ENCODE peak calls at places on chromosomes 13 and 19, in seven cellular contexts. One of them, this sample, is unnamed. For H3K27me3, the result is how much of the 10 kb centered on the place peaks cover.

GRCh38 chr13:21616880-21617279 is 12.9 kb upstream of the MICU2 start:
- DNase-seq in body of pancreas: no peak
- DNase-seq in tibial artery: no peak
- DNase-seq in K562: peak
- DNase-seq in GM23338: no peak
- DNase-seq in fibroblast of lung: no peak
- DNase-seq in transverse colon: peak
- DNase-seq in this sample: no peak

GRCh38 chr19:49879243-49879960 is 1.9 kb downstream of the TBC1D17 start:
- DNase-seq in fibroblast of lung: no peak
- DNase-seq in transverse colon: no peak
- DNase-seq in tibial artery: no peak
- DNase-seq in GM23338: no peak
- DNase-seq in K562: no peak
- DNase-seq in body of pancreas: no peak
- DNase-seq in this sample: no peak

GRCh38 chr13:26721251-26721939 is 39.2 kb downstream of the GPR12 start:
- DNase-seq in fibroblast of lung: no peak
- DNase-seq in body of pancreas: no peak
- DNase-seq in tibial artery: no peak
- DNase-seq in K562: no peak
- DNase-seq in transverse colon: peak
- DNase-seq in GM23338: no peak
- DNase-seq in this sample: peak

GRCh38 chr19:34184880-34185491 is 12.7 kb downstream of the LSM14A start:
- DNase-seq in body of pancreas: no peak
- DNase-seq in fibroblast of lung: peak
- DNase-seq in transverse colon: no peak
- DNase-seq in K562: no peak
- DNase-seq in GM23338: no peak
- DNase-seq in tibial artery: no peak
- DNase-seq in this sample: no peak

GRCh38 chr13:22926176-22927007 is 254.4 kb upstream of the SGCG start:
- DNase-seq in body of pancreas: no peak
- DNase-seq in transverse colon: peak
- DNase-seq in tibial artery: no peak
- DNase-seq in fibroblast of lung: peak
- DNase-seq in K562: peak
- DNase-seq in GM23338: peak
- DNase-seq in this sample: no peak

GRCh38 chr19:30669329-30670010 is 297.3 kb downstream of the ZNF536 start:
- DNase-seq in transverse colon: peak
- DNase-seq in fibroblast of lung: peak
- DNase-seq in K562: peak
- DNase-seq in body of pancreas: peak
- DNase-seq in tibial artery: no peak
- DNase-seq in GM23338: peak
- DNase-seq in this sample: peak

GRCh38 chr19:57282011-57282636 is 1.8 kb downstream of the ZNF460 start:
- DNase-seq in GM23338: no peak
- DNase-seq in fibroblast of lung: no peak
- DNase-seq in K562: no peak
- DNase-seq in tibial artery: no peak
- DNase-seq in body of pancreas: no peak
- DNase-seq in transverse colon: no peak
- DNase-seq in this sample: no peak

GRCh38 chr19:31548941-31549340 is 199.7 kb upstream of the TSHZ3 start:
- DNase-seq in body of pancreas: peak
- DNase-seq in fibroblast of lung: peak
- DNase-seq in tibial artery: no peak
- DNase-seq in transverse colon: no peak
- DNase-seq in GM23338: peak
- DNase-seq in K562: peak
- DNase-seq in this sample: peak

GRCh38 chr19:38839816-38840582 is 8.4 kb upstream of the ECH1 start:
- DNase-seq in fibroblast of lung: no peak
- DNase-seq in tibial artery: no peak
- DNase-seq in GM23338: no peak
- DNase-seq in K562: no peak
- DNase-seq in body of pancreas: no peak
- DNase-seq in transverse colon: no peak
- DNase-seq in this sample: no peak

GRCh38 chr19:2039959-2040646 is 10.9 kb downstream of the MKNK2 start:
- DNase-seq in K562: no peak
- DNase-seq in fibroblast of lung: no peak
- DNase-seq in tibial artery: no peak
- DNase-seq in body of pancreas: no peak
- DNase-seq in transverse colon: no peak
- DNase-seq in GM23338: no peak
- DNase-seq in this sample: no peak

GRCh38 chr13:44230736-44231135 is 142.9 kb upstream of the SERP2 start:
- DNase-seq in body of pancreas: no peak
- DNase-seq in GM23338: no peak
- DNase-seq in tibial artery: no peak
- DNase-seq in K562: no peak
- DNase-seq in transverse colon: no peak
- DNase-seq in fibroblast of lung: no peak
- DNase-seq in this sample: no peak

GRCh38 chr13:25987987-25988386 is 63.8 kb downstream of the SHISA2 start:
- DNase-seq in GM23338: no peak
- DNase-seq in transverse colon: no peak
- DNase-seq in tibial artery: no peak
- DNase-seq in fibroblast of lung: no peak
- DNase-seq in K562: no peak
- DNase-seq in body of pancreas: no peak
- DNase-seq in this sample: no peak

GRCh38 chr19:31254611-31255010 is 94.6 kb downstream of the TSHZ3 start:
- DNase-seq in fibroblast of lung: no peak
- DNase-seq in transverse colon: no peak
- DNase-seq in tibial artery: no peak
- DNase-seq in GM23338: no peak
- DNase-seq in K562: no peak
- DNase-seq in body of pancreas: no peak
- DNase-seq in this sample: no peak

GRCh38 chr13:80171096-80171495 is 169.8 kb downstream of the SPRY2 start:
- DNase-seq in tibial artery: no peak
- DNase-seq in fibroblast of lung: no peak
- DNase-seq in body of pancreas: no peak
- DNase-seq in transverse colon: no peak
- DNase-seq in K562: no peak
- DNase-seq in GM23338: no peak
- DNase-seq in this sample: peak

GRCh38 chr19:33629826-33630375 is 8.1 kb downstream of the CHST8 start:
- DNase-seq in fibroblast of lung: no peak
- DNase-seq in transverse colon: no peak
- DNase-seq in GM23338: no peak
- DNase-seq in K562: no peak
- DNase-seq in body of pancreas: no peak
- DNase-seq in tibial artery: no peak
- DNase-seq in this sample: no peak

GRCh38 chr19:4113398-4114088 is 10.4 kb downstream of the MAP2K2 start:
- DNase-seq in body of pancreas: no peak
- DNase-seq in tibial artery: no peak
- DNase-seq in fibroblast of lung: no peak
- DNase-seq in GM23338: no peak
- DNase-seq in K562: no peak
- DNase-seq in transverse colon: no peak
- DNase-seq in this sample: peak

GRCh38 chr13:77537302-77537919 is 1.9 kb downstream of the SCEL start:
- DNase-seq in fibroblast of lung: no peak
- DNase-seq in GM23338: no peak
- DNase-seq in tibial artery: no peak
- DNase-seq in K562: no peak
- DNase-seq in transverse colon: no peak
- DNase-seq in body of pancreas: no peak
- DNase-seq in this sample: no peak

GRCh38 chr13:100520936-100521765 is 67.4 kb downstream of the GGACT start:
- DNase-seq in GM23338: peak
- DNase-seq in fibroblast of lung: no peak
- DNase-seq in transverse colon: no peak
- DNase-seq in K562: no peak
- DNase-seq in body of pancreas: no peak
- DNase-seq in tibial artery: no peak
- DNase-seq in this sample: no peak

GRCh38 chr13:27927444-27928352 is 7.9 kb downstream of the PDX1 start:
- DNase-seq in transverse colon: no peak
- DNase-seq in tibial artery: no peak
- DNase-seq in K562: no peak
- DNase-seq in body of pancreas: no peak
- DNase-seq in GM23338: peak
- DNase-seq in fibroblast of lung: no peak
- DNase-seq in this sample: no peak

GRCh38 chr13:24075137-24075975 is 85.2 kb upstream of the SPATA13 start:
- DNase-seq in tibial artery: no peak
- DNase-seq in K562: no peak
- DNase-seq in transverse colon: no peak
- DNase-seq in GM23338: no peak
- DNase-seq in body of pancreas: no peak
- DNase-seq in fibroblast of lung: peak
- DNase-seq in this sample: no peak

GRCh38 chr19:48819366-48819816 is 8.6 kb upstream of the BCAT2 start:
- DNase-seq in fibroblast of lung: peak
- DNase-seq in tibial artery: peak
- DNase-seq in K562: peak
- DNase-seq in body of pancreas: peak
- DNase-seq in transverse colon: peak
- DNase-seq in GM23338: no peak
- DNase-seq in this sample: no peak

GRCh38 chr19:3398900-3399278 is 32.5 kb downstream of the NFIC start:
- DNase-seq in fibroblast of lung: no peak
- DNase-seq in GM23338: no peak
- DNase-seq in transverse colon: no peak
- DNase-seq in tibial artery: no peak
- DNase-seq in body of pancreas: no peak
- DNase-seq in K562: no peak
- DNase-seq in this sample: no peak

GRCh38 chr13:78689011-78689410 is 30.1 kb upstream of the OBI1 start:
- DNase-seq in fibroblast of lung: peak
- DNase-seq in tibial artery: no peak
- DNase-seq in K562: no peak
- DNase-seq in transverse colon: no peak
- DNase-seq in GM23338: peak
- DNase-seq in body of pancreas: no peak
- DNase-seq in this sample: no peak

GRCh38 chr13:37476874-37477273 is 121.7 kb downstream of the POSTN start:
- DNase-seq in body of pancreas: no peak
- DNase-seq in K562: no peak
- DNase-seq in tibial artery: no peak
- DNase-seq in transverse colon: no peak
- DNase-seq in fibroblast of lung: peak
- DNase-seq in GM23338: no peak
- DNase-seq in this sample: peak

GRCh38 chr13:43232866-43233265 is 209.5 kb downstream of the DNAJC15 start:
- DNase-seq in fibroblast of lung: peak
- DNase-seq in GM23338: no peak
- DNase-seq in transverse colon: no peak
- DNase-seq in K562: no peak
- DNase-seq in tibial artery: no peak
- DNase-seq in body of pancreas: no peak
- DNase-seq in this sample: no peak

GRCh38 chr13:71712988-71713653 is 153.9 kb downstream of the DACH1 start:
- DNase-seq in body of pancreas: no peak
- DNase-seq in GM23338: peak
- DNase-seq in transverse colon: no peak
- DNase-seq in tibial artery: no peak
- DNase-seq in K562: peak
- DNase-seq in fibroblast of lung: peak
- DNase-seq in this sample: no peak

DNA sequence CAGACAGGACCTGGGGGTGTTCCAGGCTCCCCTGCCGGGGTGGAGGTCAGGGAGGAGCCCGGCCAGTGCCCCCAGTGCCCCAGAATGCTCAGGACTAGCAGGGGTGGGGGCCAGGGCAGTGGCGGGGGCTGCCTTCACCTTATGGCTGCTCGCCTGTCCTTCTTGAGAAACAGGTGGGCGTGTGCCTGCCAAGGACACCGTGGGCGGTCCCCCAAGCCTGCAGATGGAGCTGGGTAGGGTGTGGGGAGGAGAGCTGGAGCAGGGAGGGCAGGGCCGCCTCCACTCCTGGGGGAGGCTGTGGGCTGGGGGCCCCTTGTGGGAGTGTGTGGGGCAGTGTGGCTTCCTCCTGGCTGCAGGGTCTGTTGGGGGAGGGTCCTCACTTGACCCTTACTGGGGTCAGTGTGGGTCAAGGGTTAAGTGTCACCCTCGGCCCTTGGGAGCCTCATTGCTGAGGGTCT is 160.0 kb downstream of the KDM4B start:
- DNase-seq in body of pancreas: peak
- DNase-seq in K562: peak
- DNase-seq in fibroblast of lung: peak
- DNase-seq in tibial artery: peak
- DNase-seq in GM23338: no peak
- DNase-seq in transverse colon: no peak
- DNase-seq in this sample: peak
- H3K4me3 ChIP-seq in body of pancreas: no peak
- H3K4me3 ChIP-seq in K562: no peak
- H3K4me3 ChIP-seq in fibroblast of lung: no peak
- H3K4me3 ChIP-seq in tibial artery: no peak
- H3K4me3 ChIP-seq in GM23338: no peak
- H3K4me3 ChIP-seq in transverse colon: no peak
- H3K4me3 ChIP-seq in this sample: no peak

GRCh38 chr19:16370671-16371391 is 46.2 kb downstream of the KLF2 start:
- DNase-seq in tibial artery: no peak
- DNase-seq in GM23338: no peak
- DNase-seq in fibroblast of lung: no peak
- DNase-seq in body of pancreas: no peak
- DNase-seq in transverse colon: no peak
- DNase-seq in K562: no peak
- DNase-seq in this sample: no peak
- H3K27ac ChIP-seq in tibial artery: no peak
- H3K27ac ChIP-seq in GM23338: no peak
- H3K27ac ChIP-seq in fibroblast of lung: no peak
- H3K27ac ChIP-seq in body of pancreas: no peak
- H3K27ac ChIP-seq in transverse colon: peak
- H3K27ac ChIP-seq in K562: no peak
- H3K27ac ChIP-seq in this sample: no peak

DNA sequence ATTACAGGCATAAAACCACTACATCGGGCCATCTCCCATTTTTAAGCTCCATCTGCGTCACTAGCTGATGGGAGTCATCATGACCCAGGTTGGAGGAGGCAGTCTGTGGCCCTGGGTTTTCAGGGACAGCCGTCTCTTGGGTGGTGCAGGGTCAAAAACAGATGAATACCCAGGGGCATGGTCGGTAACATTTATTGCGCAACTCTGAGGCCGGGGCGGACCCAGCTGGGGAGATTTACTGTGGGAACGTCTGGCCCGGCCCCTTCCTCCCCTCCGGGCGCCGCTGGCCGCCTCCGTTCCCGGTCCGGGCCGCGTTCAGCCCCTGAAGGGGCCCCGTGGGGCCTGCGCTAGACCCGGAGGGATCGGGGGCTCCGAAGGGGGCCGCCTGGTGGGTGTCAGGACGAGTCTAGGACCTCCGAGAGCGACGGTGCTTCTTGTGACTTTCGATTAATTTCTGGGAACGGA is 1.3 kb upstream of the RGL3 start:
- DNase-seq in fibroblast of lung: peak
- DNase-seq in K562: no peak
- DNase-seq in tibial artery: peak
- DNase-seq in transverse colon: no peak
- DNase-seq in body of pancreas: no peak
- DNase-seq in GM23338: peak
- DNase-seq in this sample: no peak
- H3K27me3 ChIP-seq in fibroblast of lung: under half
- H3K27me3 ChIP-seq in K562: under half
- H3K27me3 ChIP-seq in tibial artery: under half
- H3K27me3 ChIP-seq in transverse colon: half or more
- H3K27me3 ChIP-seq in body of pancreas: under half
- H3K27me3 ChIP-seq in GM23338: under half
- H3K27me3 ChIP-seq in this sample: half or more

GRCh38 chr13:103040006-103040405 is 26.2 kb downstream of the SLC10A2 start:
- DNase-seq in fibroblast of lung: no peak
- DNase-seq in body of pancreas: no peak
- DNase-seq in GM23338: no peak
- DNase-seq in K562: no peak
- DNase-seq in transverse colon: no peak
- DNase-seq in tibial artery: no peak
- DNase-seq in this sample: no peak
- H3K4me3 ChIP-seq in fibroblast of lung: no peak
- H3K4me3 ChIP-seq in body of pancreas: no peak
- H3K4me3 ChIP-seq in GM23338: no peak
- H3K4me3 ChIP-seq in K562: no peak
- H3K4me3 ChIP-seq in transverse colon: no peak
- H3K4me3 ChIP-seq in tibial artery: no peak
- H3K4me3 ChIP-seq in this sample: no peak

This sample was measured in WERI-Rb-1.